ENCODE peak calls at places on chromosomes 16 and 17, in four cellular contexts. W is sigmoid colon, B is HepG2, F is ovary. M is an unnamed sample.

GRCh38 chr16:73058616-73059409 is 10.9 kb upstream of the ZFHX3 start:
- DNase-seq in W (peak; percentile 69), B (no peak), F (peak; percentile 67), M (no peak)

GRCh38 chr17:59853168-59853918 is 39.4 kb downstream of the TUBD1 start:
- DNase-seq in W (peak; percentile 65), B (peak; percentile 99), F (peak; percentile 63), M (peak; percentile 83)

GRCh38 chr16:29702307-29702706 is 23.3 kb downstream of the QPRT start:
- DNase-seq in W (no peak), B (no peak), F (no peak), M (no peak)

GRCh38 chr16:53510704-53511070 is 7.7 kb upstream of the AKTIP start:
- DNase-seq in W (no peak), B (no peak), F (no peak), M (no peak)

GRCh38 chr16:4382795-4383357 is 11.2 kb downstream of the VASN start:
- DNase-seq in W (no peak), B (no peak), F (no peak), M (no peak)

GRCh38 chr17:79803997-79804855 is 7.3 kb upstream of the CBX8 start:
- DNase-seq in W (no peak), B (no peak), F (no peak), M (no peak)

GRCh38 chr17:62740066-62740465 is 68.0 kb downstream of the MARCHF10 start:
- DNase-seq in W (no peak), B (no peak), F (no peak), M (no peak)

GRCh38 chr16:27083861-27084261 is 17.1 kb downstream of the C16orf82 start:
- DNase-seq in W (peak; percentile 52), B (no peak), F (no peak), M (no peak)

GRCh38 chr16:2500937-2501750 is 12.6 kb upstream of the ATP6V0C start:
- DNase-seq in W (peak; percentile 93), B (peak; percentile 64), F (peak; percentile 93), M (peak; percentile 86)

GRCh38 chr17:72588961-72589360 is 468.1 kb downstream of the SOX9 start:
- DNase-seq in W (no peak), B (peak; percentile 67), F (no peak), M (peak; percentile 83)

GRCh38 chr17:60641126-60641525 is 36.5 kb upstream of the BCAS3 start:
- DNase-seq in W (no peak), B (no peak), F (no peak), M (no peak)

GRCh38 chr16:88866151-88866920 is at the start of gene PABPN1L:
- DNase-seq in W (no peak), B (no peak), F (no peak), M (no peak)

GRCh38 chr16:79639576-79640311 is 39.2 kb upstream of the MAF start:
- DNase-seq in W (no peak), B (no peak), F (no peak), M (no peak)

GRCh38 chr16:50505714-50506542 is 42.3 kb upstream of the NKD1 start:
- DNase-seq in W (no peak), B (peak; percentile 80), F (no peak), M (no peak)

GRCh38 chr16:79089735-79090284 is 510.7 kb downstream of the MAF start:
- DNase-seq in W (no peak), B (no peak), F (no peak), M (peak; percentile 35)

GRCh38 chr17:892958-893357 is 86.6 kb downstream of the NXN start:
- DNase-seq in W (peak; percentile 62), B (no peak), F (no peak), M (no peak)

GRCh38 chr17:59221159-59221847 is 992 bp downstream of the GDPD1 start:
- DNase-seq in W (no peak), B (no peak), F (peak; percentile 43), M (no peak)

GRCh38 chr16:85798901-85799496 is 345 bp downstream of the EMC8 start:
- DNase-seq in W (no peak), B (no peak), F (no peak), M (peak; percentile 24)

GRCh38 chr16:23640669-23640958 is 496 bp downstream of the PALB2 start:
- DNase-seq in W (no peak), B (no peak), F (no peak), M (no peak)

GRCh38 chr16:79716645-79717323 is 116.2 kb upstream of the MAF start:
- DNase-seq in W (no peak), B (no peak), F (no peak), M (no peak)

GRCh38 chr16:71499775-71500364 is 10.7 kb upstream of the ZNF19 start:
- DNase-seq in W (no peak), B (peak; percentile 68), F (no peak), M (peak; percentile 26)

GRCh38 chr17:36092228-36092627 is 2.3 kb upstream of the CCL3 start:
- DNase-seq in W (no peak), B (no peak), F (no peak), M (no peak)

GRCh38 chr17:732788-733720 is 658 bp downstream of the TLCD3A start:
- DNase-seq in W (peak; percentile 75), B (no peak), F (peak; percentile 51), M (peak; percentile 49)

GRCh38 chr17:57004944-57005579 is 27.1 kb downstream of the SCPEP1 start:
- DNase-seq in W (no peak), B (no peak), F (no peak), M (peak; percentile 35)

DNA sequence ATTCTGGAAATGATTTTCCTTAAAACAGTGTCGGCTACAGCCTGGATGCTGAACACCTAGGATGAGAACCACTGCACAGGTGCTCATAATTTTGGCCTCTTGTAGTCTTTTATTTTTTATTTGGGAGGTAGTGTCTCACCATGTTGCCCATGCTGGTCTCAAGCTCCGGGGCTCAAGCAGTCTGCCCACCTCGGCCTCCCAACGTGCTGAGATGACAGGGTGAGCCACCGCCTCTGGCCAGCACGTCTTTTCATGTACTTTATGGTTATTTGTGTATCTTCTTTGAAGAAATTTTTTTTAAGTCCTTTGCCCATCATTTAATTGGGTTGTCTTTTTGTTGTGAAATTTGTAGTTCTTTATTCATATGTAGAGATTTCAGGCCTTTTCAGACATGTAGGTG is 58.0 kb downstream of the WDR45B start:
- DNase-seq in W (no peak), B (no peak), F (no peak), M (no peak)
- H3K4me1 ChIP-seq in W (peaks cover 76% of the 10 kb centered on the region), B (peaks cover 27% of the 10 kb centered on the region), F (peaks cover 2% of the 10 kb centered on the region), M (peaks cover 18% of the 10 kb centered on the region)

DNA sequence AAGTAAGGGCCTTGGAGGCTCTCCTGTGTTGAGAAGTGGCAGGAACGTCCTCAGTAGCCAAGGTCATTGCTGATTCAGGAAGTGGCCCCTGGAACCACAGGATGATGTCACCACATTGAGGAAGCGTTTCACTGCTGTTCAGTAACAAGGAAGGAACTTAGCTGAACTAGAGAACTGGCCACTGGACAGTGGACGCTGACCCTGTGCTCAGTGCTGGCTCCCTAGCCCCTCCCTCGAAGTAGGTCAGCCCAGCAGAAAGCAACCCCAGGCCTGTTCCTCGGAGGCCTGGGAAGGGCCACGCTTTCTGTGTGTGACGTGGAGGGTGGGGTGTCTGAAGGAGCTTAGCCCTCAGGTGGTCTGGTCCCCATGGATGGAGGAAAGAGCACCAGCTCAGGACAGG is 58.3 kb downstream of the B9D1 start:
- DNase-seq in W (peak; percentile 72), B (peak; percentile 37), F (no peak), M (peak; percentile 74)
- TF ChIP-seq EP300 in W (no peak), B (no peak), F (no peak), M (no peak)

GRCh38 chr17:82977586-82977985 is 101.8 kb upstream of the METRNL start:
- DNase-seq in W (no peak), B (no peak), F (no peak), M (no peak)
- H3K4me1 ChIP-seq in W (no peaks in the 10 kb centered on the region), B (peaks cover 12% of the 10 kb centered on the region), F (no peaks in the 10 kb centered on the region), M (no peaks in the 10 kb centered on the region)

DNA sequence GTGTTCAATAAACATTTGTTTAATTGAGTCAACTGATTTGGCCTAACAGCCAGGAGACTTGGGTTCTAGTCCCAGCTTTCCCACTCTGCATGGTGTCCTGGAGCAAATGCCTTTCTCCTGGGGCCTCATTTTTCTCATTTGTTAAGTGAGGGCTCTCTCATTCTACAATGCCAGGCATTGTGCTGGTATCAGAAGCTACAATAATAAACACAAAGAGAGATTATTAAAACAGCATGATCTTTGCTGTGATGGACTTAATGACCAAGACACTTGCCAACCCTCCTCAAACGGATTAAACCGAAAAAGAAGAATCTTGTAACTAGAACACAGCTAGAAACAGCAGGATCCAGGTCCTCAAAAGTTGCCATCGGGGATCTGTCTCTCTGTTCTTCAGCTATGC is 4.8 kb upstream of the VAMP2 start:
- DNase-seq in W (no peak), B (no peak), F (no peak), M (no peak)
- TF ChIP-seq EP300 in W (no peak), B (no peak), F (no peak), M (no peak)

GRCh38 chr17:82300228-82300627 is 17.2 kb downstream of the CD7 start:
- DNase-seq in W (no peak), B (no peak), F (no peak), M (no peak)
- H3K4me1 ChIP-seq in W (peaks cover 36% of the 10 kb centered on the region), B (peaks cover 100% of the 10 kb centered on the region), F (peaks cover 9% of the 10 kb centered on the region), M (peaks cover 37% of the 10 kb centered on the region)

GRCh38 chr16:67226804-67227566 is at the start of gene TMEM208:
- DNase-seq in W (peak; percentile 99), B (peak; percentile 99), F (peak; percentile 98), M (peak; percentile 98)
- TF ChIP-seq EP300 in W (no peak), B (peak; percentile 45), F (peak; percentile 43), M (no peak)